ENCODE peak calls at places on chromosomes 6 and 20, in nine cellular contexts. N, X, Z, T, P, E, U, L and G are unnamed samples.

GRCh38 chr6:13357551-13358075 is 29.3 kb upstream of the TBC1D7 start:
- DNase-seq in N (no peak), X (peak), Z (no peak), T (no peak), P (no peak), E (peak), U (peak), L (no peak), G (no peak)

GRCh38 chr6:100426689-100427338 is 37.9 kb downstream of the SIM1 start:
- DNase-seq in N (no peak), X (no peak), Z (no peak), T (no peak), P (no peak), E (no peak), U (no peak), L (no peak), G (no peak)

GRCh38 chr6:11364971-11365397 is 132.5 kb upstream of the NEDD9 start:
- DNase-seq in N (no peak), X (no peak), Z (no peak), T (no peak), P (no peak), E (no peak), U (no peak), L (no peak), G (no peak)

GRCh38 chr20:30484009-30484748 is 773.3 kb upstream of the DEFB115 start:
- DNase-seq in N (no peak), X (no peak), Z (no peak), T (no peak), P (no peak), E (no peak), U (no peak), L (no peak), G (no peak)

GRCh38 chr6:137738197-137738596 is 128.9 kb upstream of the TNFAIP3 start:
- DNase-seq in N (no peak), X (no peak), Z (no peak), T (no peak), P (no peak), E (no peak), U (peak), L (no peak), G (no peak)

GRCh38 chr6:1379026-1379809 is 10.2 kb upstream of the FOXF2 start:
- DNase-seq in N (no peak), X (no peak), Z (no peak), T (no peak), P (no peak), E (no peak), U (no peak), L (no peak), G (no peak)

GRCh38 chr6:17907467-17908229 is 79.8 kb downstream of the KIF13A start:
- DNase-seq in N (no peak), X (no peak), Z (no peak), T (peak), P (peak), E (peak), U (peak), L (no peak), G (no peak)

GRCh38 chr6:24274441-24275083 is 83.3 kb downstream of the DCDC2 start:
- DNase-seq in N (no peak), X (no peak), Z (no peak), T (no peak), P (no peak), E (no peak), U (peak), L (no peak), G (no peak)